ENCODE peak calls at places on chromosome X, in six cellular contexts. D is BJ; H is T-helper 2 cell; C is CD4-positive, alpha-beta T cell; Q is stimulated activated CD4-positive, alpha-beta T cell treated with anti-CD3 and anti-CD28 coated beads, Interleukin-12 subunit alpha, Interleukin-12 subunit beta, amount 100 ng/mL, for 24 hours; U is iris pigment epithelial cell. Y is an unnamed sample.

GRCh38 chrX:24877854-24878650 is 137.7 kb downstream of the ARX start:
- DNase-seq in D (no peak), H (no peak), C (no peak), Q (no peak), U (peak), Y (no peak)

GRCh38 chrX:27679281-27679680 is 89.1 kb downstream of the DCAF8L2 start:
- DNase-seq in D (no peak), H (no peak), C (no peak), Q (no peak), U (peak), Y (no peak)

GRCh38 chrX:53563324-53563723 is 123.2 kb downstream of the HUWE1 start:
- DNase-seq in D (no peak), H (no peak), C (no peak), Q (no peak), U (no peak), Y (no peak)

GRCh38 chrX:154516655-154517100 is 646 bp upstream of the FAM3A start:
- DNase-seq in D (no peak), H (no peak), C (no peak), Q (no peak), U (peak), Y (no peak)

GRCh38 chrX:48945517-48946348 is 11.7 kb downstream of the OTUD5 start:
- DNase-seq in D (no peak), H (peak), C (peak), Q (no peak), U (peak), Y (no peak)

GRCh38 chrX:9182041-9182440 is 148.1 kb upstream of the FAM9B start:
- DNase-seq in D (no peak), H (no peak), C (no peak), Q (no peak), U (no peak), Y (no peak)

GRCh38 chrX:100731441-100732281 is at the start of gene SYTL4:
- DNase-seq in D (no peak), H (no peak), C (no peak), Q (no peak), U (no peak), Y (no peak)

GRCh38 chrX:115261148-115261547 is 27.3 kb upstream of the LRCH2 start:
- DNase-seq in D (no peak), H (no peak), C (no peak), Q (no peak), U (no peak), Y (no peak)

GRCh38 chrX:131764224-131764623 is 220.3 kb downstream of the OR13H1 start:
- DNase-seq in D (no peak), H (no peak), C (no peak), Q (no peak), U (no peak), Y (no peak)

GRCh38 chrX:134801267-134801666 is 143.0 kb upstream of the PLAC1 start:
- DNase-seq in D (no peak), H (no peak), C (no peak), Q (no peak), U (peak), Y (no peak)

GRCh38 chrX:141405878-141406492 is 163.7 kb upstream of the SPANXC start:
- DNase-seq in D (peak), H (no peak), C (no peak), Q (no peak), U (peak), Y (peak)

Y was measured in non-pigmented ciliary epithelial cell.